ENCODE peak calls at places on chromosomes 6 and 20, in six cellular contexts. S is body of pancreas, K is IMR-90, E is adrenal gland, Z is ovary, L is prostate gland. U is an unnamed sample.
A peak's percentile ranks its signal among the peaks of the same experiment; 100 is the strongest.

GRCh38 chr6:134058622-134059366 is 6.4 kb upstream of the SLC2A12 start:
- DNase-seq in S (peak; percentile 20), K (peak; percentile 20), E (peak; percentile 23), Z (no peak), L (no peak), U (no peak)

GRCh38 chr6:4349931-4350330 is 214.6 kb upstream of the ECI2 start:
- DNase-seq in S (no peak), K (no peak), E (no peak), Z (no peak), L (no peak), U (no peak)

GRCh38 chr6:13445005-13445743 is 42.2 kb downstream of the GFOD1 start:
- DNase-seq in S (peak; percentile 91), K (peak; percentile 64), E (peak; percentile 31), Z (peak; percentile 69), L (peak; percentile 72), U (peak; percentile 80)

GRCh38 chr20:62876826-62877728 is 15.5 kb upstream of the TCFL5 start:
- DNase-seq in S (peak; percentile 58), K (no peak), E (peak; percentile 75), Z (peak; percentile 86), L (no peak), U (peak; percentile 83)

GRCh38 chr6:16146028-16146427 is 17.1 kb downstream of the MYLIP start:
- DNase-seq in S (no peak), K (no peak), E (peak; percentile 39), Z (no peak), L (no peak), U (peak; percentile 78)

GRCh38 chr6:139951172-139951571 is 576.7 kb upstream of the CITED2 start:
- DNase-seq in S (no peak), K (no peak), E (no peak), Z (no peak), L (no peak), U (no peak)

GRCh38 chr20:60203451-60203850 is 245.2 kb downstream of the CDH26 start:
- DNase-seq in S (no peak), K (no peak), E (no peak), Z (no peak), L (no peak), U (no peak)

GRCh38 chr20:14522595-14522994 is 185.2 kb upstream of the FLRT3 start:
- DNase-seq in S (no peak), K (no peak), E (no peak), Z (no peak), L (no peak), U (no peak)

GRCh38 chr6:138517635-138518034 is 18.3 kb upstream of the NHSL1 start:
- DNase-seq in S (peak; percentile 55), K (peak; percentile 43), E (peak; percentile 22), Z (peak; percentile 11), L (peak; percentile 31), U (peak; percentile 89)

GRCh38 chr20:297925-298754 is 770 bp downstream of the ZCCHC3 start:
- DNase-seq in S (peak; percentile 70), K (peak; percentile 71), E (peak; percentile 73), Z (peak; percentile 51), L (peak; percentile 53), U (peak; percentile 90)
- TF ChIP-seq POLR2A in S (peak; percentile 71), K (no peak), E (peak; percentile 62), Z (peak; percentile 18), L (peak; percentile 48), U (peak; percentile 69)

DNA sequence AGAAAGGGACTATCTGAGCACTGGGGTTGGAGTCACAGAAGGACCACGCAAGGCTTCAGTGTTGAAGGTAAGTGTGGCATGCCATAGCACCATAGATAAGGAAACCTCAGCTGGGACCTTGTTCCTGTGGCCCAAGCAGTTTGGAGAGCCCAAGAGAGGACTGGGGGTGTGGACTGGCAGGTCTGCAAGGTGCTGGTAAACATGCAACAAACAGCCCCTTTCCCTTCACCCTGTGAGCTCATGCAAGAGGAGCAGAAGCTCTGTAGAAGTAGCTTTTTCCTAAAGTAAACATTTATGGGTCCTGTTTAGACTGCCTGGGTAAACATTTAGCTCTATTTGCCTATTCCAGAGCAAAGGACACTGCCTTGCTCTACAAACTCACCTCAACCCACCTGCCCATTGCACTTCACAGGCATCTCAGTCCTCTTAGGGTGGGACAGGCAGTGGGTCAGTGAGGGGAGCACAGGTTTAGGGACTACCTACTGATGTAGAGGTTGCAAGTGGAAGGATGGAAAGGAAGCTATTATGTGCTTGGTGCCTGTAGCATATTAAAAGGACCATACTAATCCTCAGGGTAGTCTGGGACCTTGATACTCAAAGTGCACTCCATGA is 12.0 kb downstream of the ZSCAN31 start:
- DNase-seq in S (no peak), K (no peak), E (no peak), Z (no peak), L (no peak), U (no peak)
- H3K27ac ChIP-seq in S (no peak overlapping the region), K (no peak overlapping the region), E (no peak overlapping the region), Z (no peak overlapping the region), L (no peak overlapping the region), U (no peak overlapping the region)

GRCh38 chr6:158631678-158632537 is 12.6 kb downstream of the DYNLT1 start:
- DNase-seq in S (peak; percentile 44), K (peak; percentile 97), E (peak; percentile 84), Z (peak; percentile 67), L (no peak), U (peak; percentile 27)
- TF ChIP-seq POLR2A in S (no peak), K (peak; percentile 63), E (no peak), Z (no peak), L (peak; percentile 26), U (no peak)

DNA sequence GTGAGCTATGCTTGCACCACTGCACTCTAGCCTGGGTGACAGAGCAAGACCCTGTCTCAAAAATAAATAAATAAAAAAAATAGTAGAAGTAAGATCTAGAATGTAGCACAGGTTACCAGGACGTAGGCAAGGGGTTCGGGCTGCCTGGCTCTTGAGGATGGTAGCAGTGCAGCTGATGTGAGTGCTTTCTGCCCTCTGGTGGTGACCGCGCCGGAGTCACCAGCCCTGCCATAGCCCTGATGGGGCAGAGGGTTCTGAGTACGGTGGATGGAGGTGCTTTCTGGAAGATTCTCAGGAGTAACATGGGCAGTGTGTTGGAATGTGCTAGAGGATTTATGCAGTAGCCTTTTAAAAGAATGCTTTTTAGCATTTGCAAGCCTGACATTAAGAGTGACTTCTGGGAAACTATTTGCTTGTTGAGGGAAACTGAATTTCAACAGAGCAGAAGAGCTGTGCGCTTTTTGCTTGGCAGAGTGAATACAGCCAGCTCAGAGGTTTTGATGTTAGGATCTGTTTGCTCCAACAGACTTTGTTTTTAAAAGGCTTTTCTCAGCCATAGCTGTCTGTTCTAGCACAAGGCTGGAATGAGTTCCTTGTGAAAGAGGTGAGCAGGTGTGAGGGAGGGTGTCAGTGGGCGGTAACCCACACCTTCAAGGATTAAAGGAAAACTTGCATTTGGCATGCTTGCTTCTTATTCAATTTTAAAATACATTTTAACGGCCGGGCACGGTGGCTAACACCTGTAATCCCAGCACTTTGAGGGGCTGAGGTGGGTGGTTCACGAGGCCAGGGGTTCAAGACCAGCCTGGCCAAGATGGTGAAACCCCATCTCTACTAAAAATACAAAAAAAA is 65.9 kb downstream of the PTPN1 start:
- DNase-seq in S (peak; percentile 71), K (peak; percentile 51), E (peak; percentile 75), Z (peak; percentile 70), L (peak; percentile 71), U (peak; percentile 75)
- H3K27ac ChIP-seq in S (no peak overlapping the region), K (no peak overlapping the region), E (no peak overlapping the region), Z (no peak overlapping the region), L (peak overlapping the region; percentile 21), U (peak overlapping the region; percentile 34)

DNA sequence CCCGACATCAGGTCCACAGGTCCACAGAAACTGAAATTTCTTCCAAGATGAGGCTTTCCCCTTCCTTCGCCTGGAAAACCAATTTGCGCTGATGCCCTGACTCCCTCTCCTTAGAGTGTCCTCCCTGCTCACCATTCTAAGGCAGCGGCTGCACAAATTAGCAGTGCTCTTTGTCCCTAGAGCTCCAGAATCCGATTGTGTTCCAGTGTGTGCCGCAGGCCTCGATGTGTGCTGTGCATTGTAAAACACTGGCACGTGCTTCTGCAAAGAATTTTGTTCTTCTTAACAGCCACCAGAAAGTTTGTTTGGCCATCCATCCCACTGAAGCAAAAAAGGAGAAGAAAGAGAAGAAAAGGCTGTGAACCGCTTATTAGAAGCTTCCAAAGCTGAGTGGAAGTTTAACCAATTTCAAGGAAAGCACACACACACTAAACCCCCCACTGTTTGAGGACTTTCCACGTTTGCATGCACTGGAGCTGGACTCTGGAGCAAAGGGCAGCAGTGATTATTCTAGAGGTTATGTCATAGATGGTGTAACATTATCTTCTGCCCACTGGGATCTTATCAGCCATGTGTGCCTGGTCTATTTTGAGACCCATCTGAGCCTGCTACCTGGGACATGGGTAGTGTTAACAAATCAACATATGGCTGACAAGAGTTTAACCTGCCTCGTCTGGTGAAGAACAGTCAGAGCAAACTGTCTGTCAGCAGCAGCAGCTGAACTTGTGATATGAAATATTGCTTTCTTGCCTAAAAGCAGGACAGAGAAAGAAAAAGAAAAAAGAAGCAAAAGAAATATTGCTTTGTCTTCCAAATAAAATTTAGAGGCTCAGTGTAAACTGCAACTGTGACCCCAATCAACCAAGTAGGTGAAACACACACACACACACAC is 64.9 kb upstream of the RREB1 start:
- DNase-seq in S (peak; percentile 11), K (no peak), E (no peak), Z (no peak), L (no peak), U (no peak)
- TF ChIP-seq POLR2A in S (no peak), K (no peak), E (no peak), Z (no peak), L (no peak), U (no peak)

DNA sequence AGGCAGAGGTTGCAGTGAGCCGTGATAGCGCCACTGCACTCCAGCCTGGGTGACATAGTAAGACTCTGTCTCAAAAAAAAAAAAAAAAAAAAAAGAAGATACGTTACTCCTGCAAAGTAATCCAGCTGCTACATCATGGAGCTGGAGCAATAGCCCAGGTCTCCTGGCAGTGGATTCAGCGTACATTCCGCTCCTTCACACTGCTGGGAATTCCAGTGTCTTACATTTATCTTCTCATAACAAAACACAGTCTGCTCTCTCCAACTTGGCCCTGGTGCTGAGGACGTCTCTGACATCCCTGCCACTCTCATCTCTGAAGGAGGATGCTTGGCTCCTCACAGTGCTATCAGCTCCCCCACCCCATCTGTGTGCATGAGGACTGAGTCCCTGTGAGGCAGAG is 529.7 kb downstream of the CD83 start:
- DNase-seq in S (no peak), K (no peak), E (no peak), Z (peak; percentile 34), L (no peak), U (no peak)
- H3K27ac ChIP-seq in S (no peak overlapping the region), K (no peak overlapping the region), E (no peak overlapping the region), Z (no peak overlapping the region), L (no peak overlapping the region), U (no peak overlapping the region)